ENCODE peak calls at places on chromosome 10, in six cellular contexts. F, T, H, L, Q and S are unnamed samples.

GRCh38 chr10:30228638-30229037 is 120.4 kb downstream of the MTPAP start:
- DNase-seq in T (no peak), F (no peak), L (no peak), H (no peak), Q (no peak), S (no peak)

GRCh38 chr10:78066728-78067430 is 33.2 kb downstream of the RPS24 start:
- DNase-seq in Q (no peak), T (no peak), H (no peak), F (no peak), L (no peak), S (no peak)

GRCh38 chr10:100349672-100350071 is 2.6 kb downstream of the SCD start:
- DNase-seq in T (no peak), H (no peak), F (no peak), L (no peak), Q (no peak), S (no peak)

GRCh38 chr10:125201108-125201524 is 40.8 kb upstream of the CTBP2 start:
- DNase-seq in Q (peak; percentile 46), H (no peak), F (peak; percentile 20), L (peak; percentile 67), T (no peak), S (no peak)

GRCh38 chr10:2121315-2121714 is 384.0 kb upstream of the ADARB2 start:
- DNase-seq in F (no peak), T (no peak), Q (no peak), H (no peak), L (no peak), S (no peak)

GRCh38 chr10:15485684-15486316 is 114.7 kb upstream of the FAM171A1 start:
- DNase-seq in H (no peak), T (no peak), F (no peak), L (peak; percentile 23), Q (no peak), S (peak; percentile 38)

GRCh38 chr10:51291961-51292360 is 217.7 kb downstream of the PRKG1 start:
- DNase-seq in H (no peak), L (no peak), T (no peak), F (no peak), Q (no peak), S (no peak)

GRCh38 chr10:22573820-22574569 is 140.4 kb downstream of the PIP4K2A start:
- DNase-seq in Q (peak; percentile 59), T (peak; percentile 30), L (no peak), F (no peak), H (no peak), S (no peak)

GRCh38 chr10:7345717-7346116 is 65.1 kb downstream of the SFMBT2 start:
- DNase-seq in T (no peak), F (no peak), Q (no peak), H (no peak), L (no peak), S (no peak)

GRCh38 chr10:28575852-28576251 is 42.9 kb downstream of the WAC start:
- DNase-seq in L (no peak), H (no peak), F (no peak), Q (no peak), T (no peak), S (no peak)

GRCh38 chr10:14573666-14574261 is 200.9 kb downstream of the FAM107B start:
- DNase-seq in F (no peak), Q (no peak), T (no peak), L (peak; percentile 40), H (no peak), S (no peak)

GRCh38 chr10:7572435-7572834 is 94.3 kb downstream of the ITIH5 start:
- DNase-seq in H (no peak), Q (no peak), F (no peak), L (no peak), T (no peak), S (no peak)

GRCh38 chr10:132511092-132511491 is 26.5 kb upstream of the INPP5A start:
- DNase-seq in H (no peak), Q (no peak), L (no peak), T (no peak), F (no peak), S (no peak)

GRCh38 chr10:131655101-131655849 is 245.5 kb upstream of the PPP2R2D start:
- DNase-seq in F (peak; percentile 58), T (no peak), L (no peak), Q (no peak), H (no peak), S (no peak)

GRCh38 chr10:74683621-74684114 is 142.7 kb upstream of the KAT6B start:
- DNase-seq in Q (no peak), H (no peak), F (no peak), T (no peak), L (no peak), S (no peak)

GRCh38 chr10:114389429-114389828 is 14.9 kb downstream of the AFAP1L2 start:
- DNase-seq in H (peak; percentile 49), F (no peak), T (no peak), Q (no peak), L (peak; percentile 82), S (peak; percentile 63)

GRCh38 chr10:71334228-71334791 is 15.3 kb downstream of the SLC29A3 start:
- DNase-seq in H (no peak), L (no peak), Q (no peak), F (no peak), T (no peak), S (no peak)

GRCh38 chr10:62047240-62047897 is 145.9 kb downstream of the ARID5B start:
- DNase-seq in Q (no peak), H (no peak), L (peak; percentile 78), T (peak; percentile 59), F (no peak), S (no peak)

GRCh38 chr10:59012839-59013238 is 163.6 kb upstream of the PHYHIPL start:
- DNase-seq in T (no peak), F (no peak), L (no peak), H (no peak), Q (no peak), S (no peak)

GRCh38 chr10:109913351-109913902 is 9.9 kb downstream of the XPNPEP1 start:
- DNase-seq in F (no peak), Q (no peak), T (no peak), H (no peak), L (no peak), S (no peak)

DNA sequence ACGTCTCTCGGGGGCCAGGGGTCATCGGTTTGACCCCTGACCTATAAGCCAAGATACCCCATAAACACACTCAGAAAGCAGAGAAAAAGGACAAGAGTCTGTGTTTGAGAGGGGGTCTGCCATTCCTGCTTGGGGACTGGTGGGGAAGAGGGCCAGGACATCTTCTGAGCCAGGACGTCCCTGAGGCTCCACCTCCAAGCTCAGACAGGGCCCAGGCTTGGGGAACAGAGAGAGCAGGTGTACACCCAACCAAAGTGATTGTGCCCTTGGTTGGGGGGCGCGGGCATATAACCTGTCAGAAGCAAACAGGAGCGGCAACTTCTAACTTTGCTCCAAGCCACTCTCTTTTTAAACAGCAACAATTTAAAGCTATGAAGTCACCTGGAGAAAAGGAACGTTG is 33.9 kb upstream of the PPIF start:
- DNase-seq in H (no peak), T (no peak), F (no peak), L (no peak), Q (no peak), S (no peak)
- H3K36me3 ChIP-seq in H (no peaks in the 10 kb centered on the region), T (peaks cover 40% of the 10 kb centered on the region), F (peaks cover 64% of the 10 kb centered on the region), L (peaks cover 13% of the 10 kb centered on the region), Q (peaks cover 5% of the 10 kb centered on the region), S (no peaks in the 10 kb centered on the region)

DNA sequence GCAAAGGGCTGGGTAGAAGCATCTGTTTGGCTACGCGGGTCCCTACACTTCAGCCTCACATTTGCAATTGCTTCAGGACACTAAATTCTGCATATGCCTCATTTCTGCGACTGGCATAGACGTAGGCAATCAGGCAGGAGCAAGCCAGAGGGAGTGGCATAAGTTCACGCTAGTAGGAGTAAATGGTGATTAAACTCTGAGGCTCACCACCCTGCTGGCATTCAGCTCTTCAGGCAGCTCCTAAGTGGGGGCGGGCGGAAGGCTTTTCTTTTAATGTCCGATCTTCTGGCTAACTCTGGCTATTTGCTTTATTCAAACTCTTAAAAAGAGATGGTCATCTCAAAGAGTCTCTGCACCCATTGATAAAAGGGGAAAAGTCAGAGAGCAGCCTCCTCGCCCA is 45.3 kb downstream of the RGS10 start:
- DNase-seq in Q (no peak), L (no peak), T (no peak), H (no peak), F (no peak), S (no peak)
- H3K4me1 ChIP-seq in Q (peaks cover 5% of the 10 kb centered on the region), L (peaks cover 7% of the 10 kb centered on the region), T (peaks cover 27% of the 10 kb centered on the region), H (no peaks in the 10 kb centered on the region), F (peaks cover 7% of the 10 kb centered on the region), S (peaks cover 8% of the 10 kb centered on the region)

GRCh38 chr10:123270806-123271205 is 116.6 kb downstream of the BUB3 start:
- DNase-seq in Q (peak; percentile 11), H (no peak), F (no peak), L (no peak), T (no peak), S (no peak)

GRCh38 chr10:123269675-123270074 is 115.5 kb downstream of the BUB3 start:
- DNase-seq in L (no peak), T (no peak), H (no peak), Q (no peak), F (no peak), S (no peak)

GRCh38 chr10:123270221-123270620 is 116.0 kb downstream of the BUB3 start:
- DNase-seq in F (no peak), T (no peak), Q (peak; percentile 3), L (peak; percentile 97), H (no peak), S (no peak)

GRCh38 chr10:123274513-123275182 is 120.4 kb downstream of the BUB3 start:
- DNase-seq in Q (peak; percentile 43), T (no peak), F (no peak), L (no peak), H (no peak), S (no peak)

DNA sequence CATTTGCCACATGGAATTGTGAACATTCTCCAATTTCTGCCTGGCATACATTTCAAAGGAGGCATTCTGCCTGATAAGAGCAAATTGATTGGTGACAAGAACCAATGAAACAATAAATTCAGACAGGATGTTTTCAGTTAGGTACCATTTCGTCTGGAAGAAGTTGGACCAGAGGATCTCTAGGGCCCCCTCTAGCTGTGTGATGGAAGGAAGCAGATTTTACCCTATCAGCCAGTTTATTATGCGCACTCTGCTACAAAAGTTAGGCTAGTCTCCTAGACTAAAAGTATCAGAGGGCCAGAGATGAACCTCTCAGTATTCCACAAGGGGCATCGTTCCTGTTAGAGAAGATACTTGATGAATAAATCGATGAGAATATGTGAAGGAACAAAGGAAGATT is 118.0 kb downstream of the BUB3 start:
- DNase-seq in F (no peak), Q (peak; percentile 32), L (no peak), T (peak; percentile 1), H (no peak), S (no peak)
- TF ChIP-seq CTCF in F (no peak), Q (peak; percentile 62), L (no peak), T (peak; percentile 51), H (no peak), S (no peak)

DNA sequence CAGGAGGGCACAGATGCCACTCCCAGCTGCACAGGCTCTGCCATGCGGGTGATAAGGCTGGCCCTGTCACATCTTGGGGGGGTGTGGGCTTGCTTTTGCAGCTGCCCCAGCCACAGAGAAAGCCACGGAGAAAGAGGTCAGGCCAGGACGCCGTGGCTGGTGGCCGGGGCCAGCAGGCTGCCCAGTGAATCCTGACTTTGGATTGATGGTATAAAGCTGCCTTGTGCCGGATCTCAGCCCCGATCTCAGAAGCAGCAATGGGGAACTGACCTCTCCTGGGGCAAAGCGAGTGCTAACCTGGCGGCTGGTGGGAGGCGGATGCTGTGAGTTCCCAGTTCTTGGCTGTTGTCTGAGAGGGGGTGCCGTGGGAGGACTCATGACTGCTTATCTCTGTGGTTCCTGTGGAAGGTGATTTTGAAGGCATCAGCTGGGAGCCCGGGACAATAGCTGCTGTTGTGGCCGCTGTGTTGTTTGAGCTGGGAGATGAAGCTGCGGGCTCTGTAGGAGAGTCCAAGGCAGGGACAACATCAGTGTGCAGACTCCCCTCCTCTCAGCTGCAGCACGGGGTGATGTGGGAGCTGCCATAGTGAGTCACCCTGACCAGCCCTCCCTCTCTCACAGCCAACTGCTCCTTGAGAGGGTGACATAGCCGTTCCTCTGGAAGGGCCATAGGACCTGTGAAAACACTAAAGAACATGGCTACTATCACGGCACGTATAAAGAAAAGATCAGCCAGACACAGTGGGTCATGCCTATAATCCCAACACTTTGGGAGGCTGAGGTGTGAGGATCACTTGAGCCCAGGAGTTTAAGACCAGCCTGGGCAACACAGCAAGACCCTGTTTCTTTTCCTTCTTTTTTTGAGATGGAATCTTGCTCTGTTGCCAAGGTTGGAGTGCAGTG is 17.0 kb downstream of the IL15RA start:
- DNase-seq in L (peak; percentile 67), H (no peak), T (no peak), Q (peak; percentile 46), F (peak; percentile 46), S (peak; percentile 14)
- H3K36me3 ChIP-seq in L (no peaks in the 10 kb centered on the region), H (no peaks in the 10 kb centered on the region), T (no peaks in the 10 kb centered on the region), Q (no peaks in the 10 kb centered on the region), F (peaks cover 41% of the 10 kb centered on the region), S (no peaks in the 10 kb centered on the region)